ENCODE peak calls at places on chromosomes 4 and X, in five cellular contexts. M is A549, U is K562, V is GM12878, G is HepG2. S is an unnamed sample.

GRCh38 chrX:16978193-16978984 is 31.9 kb downstream of the REPS2 start:
- DNase-seq in G (no peak), M (no peak), V (no peak), U (no peak), S (no peak)

GRCh38 chrX:3815896-3816664 is 102.6 kb upstream of the PRKX start:
- DNase-seq in M (peak), U (peak), V (peak), G (peak), S (peak)

GRCh38 chr4:152431784-152432183 is 104.1 kb downstream of the FBXW7 start:
- DNase-seq in V (no peak), U (no peak), G (no peak), M (no peak), S (no peak)

GRCh38 chr4:73676881-73677323 is 56.7 kb upstream of the RASSF6 start:
- DNase-seq in V (peak), G (no peak), U (no peak), M (peak), S (no peak)

GRCh38 chr4:173468314-173468713 is 61.7 kb downstream of the HAND2 start:
- DNase-seq in G (no peak), M (no peak), V (no peak), U (no peak), S (no peak)

GRCh38 chr4:105305019-105305836 is 158.6 kb downstream of the TET2 start:
- DNase-seq in U (no peak), G (no peak), M (no peak), V (peak), S (no peak)

GRCh38 chr4:7358100-7358735 is 76.5 kb downstream of the PSAPL1 start:
- DNase-seq in V (no peak), M (peak), G (no peak), U (no peak), S (no peak)

GRCh38 chr4:7507381-7507780 is 72.7 kb upstream of the PSAPL1 start:
- DNase-seq in G (no peak), V (no peak), M (no peak), U (no peak), S (no peak)

GRCh38 chr4:174538123-174538875 is 16.0 kb upstream of the HPGD start:
- DNase-seq in U (peak), G (peak), V (peak), M (peak), S (no peak)

GRCh38 chrX:9279271-9279596 is 185.6 kb upstream of the TBL1X start:
- DNase-seq in U (no peak), M (no peak), G (no peak), V (no peak), S (no peak)

DNA sequence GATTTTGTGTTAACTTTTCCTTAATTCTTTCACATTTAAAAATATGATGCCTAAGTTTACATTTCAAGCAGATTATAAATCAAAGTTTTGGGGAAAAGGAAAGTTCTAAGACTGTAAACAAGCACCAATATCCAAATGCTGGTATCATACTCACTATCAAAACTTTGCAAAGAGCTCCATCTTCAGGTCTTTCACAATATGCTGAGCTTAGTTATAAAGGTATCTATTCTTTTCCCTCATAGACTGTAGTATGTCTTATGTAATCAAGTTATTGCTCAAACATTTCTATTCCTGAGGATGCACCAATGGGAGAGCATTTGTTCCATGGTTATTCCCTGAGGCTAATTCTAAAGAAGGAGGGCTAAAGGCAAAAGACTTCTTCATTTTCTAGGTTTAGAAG is 207.9 kb upstream of the FAM241A start:
- DNase-seq in G (peak), U (peak), M (peak), V (no peak), S (no peak)
- TF ChIP-seq ESRRA in G (no peak), U (no peak), M (no peak), V (no peak), S (no peak)

GRCh38 chrX:79161655-79162054 is 17.2 kb downstream of the GPR174 start:
- DNase-seq in M (no peak), U (no peak), V (peak), G (no peak), S (no peak)
- TF ChIP-seq ESRRA in M (no peak), U (no peak), V (no peak), G (no peak), S (no peak)

DNA sequence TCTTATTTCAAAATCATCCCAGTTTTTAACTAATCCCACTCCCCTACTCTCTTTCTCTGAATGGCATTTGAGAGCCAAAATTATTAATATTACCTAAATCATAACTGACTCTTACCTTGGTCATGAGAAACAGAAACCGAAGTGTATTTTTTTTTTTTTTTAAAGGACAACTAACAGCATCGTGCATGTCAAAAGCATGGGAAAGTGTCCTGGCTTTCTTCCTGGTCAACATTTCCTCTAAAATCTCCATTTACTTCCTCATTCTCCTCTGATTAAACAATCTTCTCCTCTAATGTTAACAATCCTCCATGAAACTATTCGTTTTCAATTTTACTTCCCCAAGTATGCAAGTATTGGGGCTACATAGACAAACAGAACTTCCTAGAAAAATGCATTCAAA is 2.1 kb upstream of the STS start:
- DNase-seq in U (no peak), G (no peak), M (peak), V (no peak), S (no peak)
- TF ChIP-seq ESRRA in U (no peak), G (no peak), M (no peak), V (no peak), S (no peak)

DNA sequence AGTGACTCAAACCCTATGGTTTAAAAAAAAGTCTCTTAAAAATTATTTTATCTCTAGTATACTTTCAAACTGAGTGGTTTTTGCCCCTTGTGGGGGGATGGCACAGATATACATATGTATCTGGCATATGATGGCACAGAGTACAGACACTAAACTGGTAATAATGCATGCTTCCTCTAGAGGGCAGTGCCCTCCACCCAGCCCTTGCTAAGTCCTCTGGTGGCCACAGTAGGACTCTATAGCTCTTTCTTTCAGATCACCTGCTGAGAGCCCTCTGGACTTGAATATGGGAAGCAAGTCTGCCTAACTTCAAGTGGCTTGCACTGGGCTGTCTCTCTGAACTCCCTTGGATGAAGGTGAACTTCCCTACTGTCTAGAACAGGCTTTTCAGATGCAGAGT is 66.3 kb downstream of the TSPAN7 start:
- DNase-seq in V (no peak), U (peak), M (peak), G (peak), S (peak)
- TF ChIP-seq ESRRA in V (no peak), U (no peak), M (no peak), G (no peak), S (no peak)

DNA sequence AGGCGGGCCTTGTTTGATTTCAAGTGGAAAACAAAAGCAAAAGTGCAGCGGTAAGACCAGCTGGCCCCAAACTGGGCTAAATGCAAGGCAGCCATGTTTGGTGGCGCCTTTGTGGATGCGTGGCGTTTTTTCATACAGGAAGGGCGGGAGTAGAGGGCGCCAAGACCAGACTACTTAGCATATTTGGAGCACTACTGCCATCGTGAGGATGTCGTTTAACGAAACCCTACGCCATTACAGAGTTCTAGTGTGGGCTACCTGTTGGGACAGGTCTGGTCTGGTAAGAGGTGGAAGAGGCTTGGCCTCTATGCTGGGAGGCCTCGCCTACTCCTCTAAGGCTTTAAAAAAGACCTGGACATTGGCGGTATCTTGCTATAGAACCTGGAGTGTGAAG is 230.7 kb upstream of the STK26 start:
- DNase-seq in V (peak), U (no peak), G (no peak), M (peak), S (no peak)
- TF ChIP-seq ESRRA in V (no peak), U (no peak), G (no peak), M (no peak), S (no peak)

DNA sequence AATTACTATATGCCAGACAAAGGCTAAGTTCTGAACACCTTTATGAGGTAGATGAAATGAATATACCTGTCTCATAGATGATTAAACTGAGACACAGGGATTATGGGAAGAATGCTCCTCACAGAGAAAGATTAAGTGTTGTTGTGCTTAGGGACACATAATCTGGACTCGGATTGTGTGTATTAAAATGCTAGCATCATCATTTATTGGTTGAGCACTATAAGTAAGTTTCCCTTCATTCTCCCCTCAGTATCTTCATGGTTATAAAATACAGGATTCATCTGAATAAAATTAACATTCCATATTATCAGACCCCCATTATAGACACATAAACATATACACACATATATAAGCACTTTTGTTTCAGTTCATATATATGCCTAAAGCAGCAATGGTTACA is 463.5 kb downstream of the PPP4R3C start:
- DNase-seq in U (no peak), M (no peak), V (no peak), G (no peak), S (no peak)
- TF ChIP-seq ESRRA in U (no peak), M (no peak), V (no peak), G (no peak), S (no peak)

GRCh38 chrX:115341421-115341820 is 51.9 kb downstream of the LUZP4 start:
- DNase-seq in V (no peak), G (peak), M (peak), U (no peak), S (no peak)

GRCh38 chrX:115348440-115349225 is 59.1 kb downstream of the LUZP4 start:
- DNase-seq in U (no peak), M (peak), V (no peak), G (peak), S (no peak)

GRCh38 chrX:115339441-115340025 is 50.0 kb downstream of the LUZP4 start:
- DNase-seq in U (no peak), V (no peak), G (no peak), M (no peak), S (no peak)

GRCh38 chrX:115345654-115346014 is 56.1 kb downstream of the LUZP4 start:
- DNase-seq in G (no peak), M (no peak), U (no peak), V (no peak), S (no peak)

DNA sequence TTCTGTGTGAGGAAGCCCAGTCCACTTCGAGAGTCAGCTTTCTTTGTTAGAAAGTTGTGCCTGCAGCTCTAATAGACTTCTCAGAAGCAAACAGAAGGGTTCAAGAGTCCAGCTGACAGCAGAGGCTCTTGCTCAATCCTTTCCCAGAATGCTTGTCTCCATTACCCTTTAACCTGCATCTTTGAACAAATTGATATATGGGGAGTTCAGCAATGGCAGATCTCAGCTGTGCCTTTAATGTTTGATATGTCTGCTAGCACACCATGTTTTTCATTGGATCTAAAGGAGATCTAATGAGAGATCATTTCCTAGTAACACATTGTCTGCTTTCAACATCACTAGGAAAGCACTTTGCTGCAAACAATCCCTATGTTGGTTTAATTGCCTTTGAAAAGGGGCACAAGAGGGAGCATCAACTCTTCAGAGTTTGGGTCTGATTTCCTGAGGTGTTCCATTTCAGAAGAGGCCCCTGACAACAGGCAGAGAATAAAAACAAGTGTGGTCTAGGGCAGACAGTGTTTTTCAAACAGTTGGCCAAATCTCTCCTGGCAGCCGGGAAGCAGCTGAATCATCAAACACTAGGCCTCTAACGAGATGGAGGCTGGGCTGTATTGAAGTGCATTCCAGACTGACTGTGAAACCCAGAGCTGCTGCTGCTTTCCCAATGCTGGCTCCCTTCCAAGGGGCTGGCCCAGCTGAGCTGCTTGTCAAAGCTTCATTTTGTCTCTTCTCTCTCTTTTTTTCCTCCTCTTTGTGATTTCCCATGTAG is 55.6 kb downstream of the LUZP4 start:
- DNase-seq in G (peak), U (no peak), V (no peak), M (peak), S (peak)
- TF ChIP-seq ESRRA in G (peak), U (no peak), V (no peak), M (no peak), S (no peak)